ENCODE peak calls at places on chromosome 17, in eight cellular contexts. F, O, R, B, S, W, H and D are unnamed samples. For H3K27me3 and H3K4me1, the result is how much of the 10 kb centered on the place peaks cover.

GRCh38 chr17:6701719-6702118 is 11.4 kb downstream of the SLC13A5 start:
- DNase-seq in R (peak), B (peak), O (no peak), S (no peak), W (no peak), F (no peak), H (no peak), D (no peak)

GRCh38 chr17:80832266-80832676 is 159.4 kb upstream of the CHMP6 start:
- DNase-seq in B (peak), W (no peak), S (peak), O (peak), F (no peak), H (no peak), R (peak), D (peak)

GRCh38 chr17:8420041-8420934 is 15.4 kb upstream of the NDEL1 start:
- DNase-seq in O (peak), H (peak), F (peak), S (peak), R (peak), W (peak), B (peak), D (peak)

GRCh38 chr17:35460354-35460851 is 11.8 kb upstream of the SLFN13 start:
- DNase-seq in H (no peak), R (no peak), W (peak), B (no peak), S (no peak), F (peak), O (no peak), D (peak)

GRCh38 chr17:77723909-77724875 is 234.3 kb upstream of the TNRC6C start:
- DNase-seq in F (peak), H (no peak), R (no peak), W (no peak), O (no peak), S (no peak), B (no peak), D (no peak)

GRCh38 chr17:7393613-7394451 is 493 bp downstream of the PLSCR3 start:
- DNase-seq in O (no peak), R (peak), S (no peak), F (no peak), W (no peak), H (peak), B (no peak), D (no peak)

GRCh38 chr17:41394254-41395016 is 3.0 kb downstream of the KRT31 start:
- DNase-seq in B (no peak), S (peak), H (no peak), R (no peak), W (no peak), O (no peak), F (no peak), D (no peak)

GRCh38 chr17:42459256-42459982 is 741 bp downstream of the ATP6V0A1 start:
- DNase-seq in B (no peak), W (peak), F (peak), S (peak), O (peak), H (peak), R (peak), D (peak)

GRCh38 chr17:31596382-31597323 is 205.2 kb downstream of the RAB11FIP4 start:
- DNase-seq in R (peak), W (peak), O (peak), H (peak), S (peak), B (peak), F (peak), D (no peak)

GRCh38 chr17:3026856-3027751 is 36.3 kb downstream of the OR1D5 start:
- DNase-seq in H (peak), R (no peak), W (no peak), F (no peak), B (no peak), O (no peak), S (no peak), D (peak)

GRCh38 chr17:80501739-80502577 is 25.6 kb upstream of the NPTX1 start:
- DNase-seq in O (no peak), B (no peak), H (no peak), R (peak), S (peak), F (peak), W (no peak), D (no peak)

GRCh38 chr17:75625813-75626486 is 7.3 kb upstream of the SMIM5 start:
- DNase-seq in W (peak), R (no peak), S (peak), B (peak), H (no peak), O (peak), F (no peak), D (no peak)

GRCh38 chr17:13843862-13844640 is 225.3 kb upstream of the COX10 start:
- DNase-seq in B (no peak), W (no peak), O (no peak), H (no peak), S (no peak), R (no peak), F (no peak), D (no peak)

GRCh38 chr17:78019976-78020716 is 61.6 kb downstream of the TNRC6C start:
- DNase-seq in S (no peak), R (no peak), F (no peak), B (no peak), H (no peak), W (no peak), O (no peak), D (no peak)

GRCh38 chr17:9883451-9883850 is 21.6 kb downstream of the RCVRN start:
- DNase-seq in B (no peak), O (no peak), H (no peak), R (no peak), W (no peak), F (no peak), S (no peak), D (no peak)

GRCh38 chr17:4263282-4264215 is at the start of gene ANKFY1:
- DNase-seq in S (peak), H (peak), W (peak), R (peak), F (peak), B (peak), O (peak), D (peak)
- TF ChIP-seq POLR2A in S (peak), H (peak), W (peak), R (peak), F (peak), B (peak), O (peak), D (peak)

GRCh38 chr17:36842231-36842630 is 95.0 kb upstream of the LHX1 start:
- DNase-seq in W (no peak), R (no peak), F (no peak), O (no peak), S (no peak), H (no peak), B (no peak), D (no peak)
- H3K27me3 ChIP-seq in W (under half), R (under half), F (under half), O (under half), S (under half), H (half or more), B (under half), D (under half)

GRCh38 chr17:50630524-50631194 is 4.0 kb upstream of the ABCC3 start:
- DNase-seq in H (peak), W (peak), F (peak), R (no peak), O (peak), S (no peak), B (peak), D (no peak)

GRCh38 chr17:50631195-50631907 is 3.3 kb upstream of the ABCC3 start:
- DNase-seq in F (no peak), B (no peak), H (peak), R (no peak), O (no peak), S (no peak), W (no peak), D (no peak)

GRCh38 chr17:50633683-50634082 is 998 bp upstream of the ABCC3 start:
- DNase-seq in R (no peak), S (no peak), W (no peak), O (no peak), B (no peak), H (no peak), F (no peak), D (no peak)

GRCh38 chr17:50632637-50633036 is 2.0 kb upstream of the ABCC3 start:
- DNase-seq in R (no peak), O (no peak), S (no peak), H (no peak), W (no peak), B (no peak), F (no peak), D (no peak)

DNA sequence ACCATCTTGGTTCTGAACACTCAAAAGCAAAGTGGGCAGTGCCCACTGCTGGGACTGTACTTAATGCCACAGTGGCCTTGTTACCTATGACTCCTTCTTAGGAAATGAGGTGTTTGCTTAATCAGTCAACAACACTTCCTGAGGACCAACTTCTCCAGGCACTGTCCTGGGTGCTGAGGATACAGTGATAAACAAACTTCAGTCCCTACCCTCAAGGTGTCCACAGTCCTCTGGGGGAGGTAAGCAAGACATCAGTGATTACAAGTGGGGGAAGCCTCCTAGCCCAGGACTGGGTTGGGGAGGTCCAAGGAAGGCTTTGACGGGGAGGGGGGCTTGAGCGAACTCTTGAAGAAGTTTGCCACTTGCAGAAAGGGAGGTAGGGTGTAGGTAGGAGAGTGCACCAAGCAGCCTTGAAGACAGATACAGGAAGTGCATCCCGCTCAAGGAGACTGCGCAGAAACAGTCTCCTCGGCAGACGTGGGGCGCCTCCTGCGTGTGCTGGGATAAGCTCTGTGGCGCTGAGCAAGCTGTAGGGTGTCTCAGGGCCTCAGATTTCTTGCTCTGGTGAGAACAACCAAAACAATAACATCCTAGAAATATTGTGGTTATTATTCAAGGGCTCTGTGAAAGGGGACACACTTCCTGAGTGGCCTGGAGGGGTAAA is 2.6 kb upstream of the ABCC3 start:
- DNase-seq in R (no peak), W (no peak), H (peak), O (no peak), S (no peak), F (no peak), B (no peak), D (no peak)
- H3K4me1 ChIP-seq in R (under half), W (half or more), H (under half), O (under half), S (under half), F (under half), B (under half), D (under half)

GRCh38 chr17:68288804-68289203 is 2.1 kb downstream of the SLC16A6 start:
- DNase-seq in S (no peak), H (no peak), R (no peak), W (no peak), B (no peak), F (no peak), O (no peak), D (no peak)

GRCh38 chr17:68289473-68289872 is 1.5 kb downstream of the SLC16A6 start:
- DNase-seq in O (no peak), R (no peak), W (no peak), F (no peak), H (no peak), S (no peak), B (no peak), D (no peak)

GRCh38 chr17:68290268-68290954 is 516 bp downstream of the SLC16A6 start:
- DNase-seq in S (no peak), H (no peak), O (no peak), F (no peak), R (no peak), B (no peak), W (no peak), D (peak)

GRCh38 chr17:68289936-68290267 is 1.0 kb downstream of the SLC16A6 start:
- DNase-seq in H (no peak), S (no peak), R (no peak), W (no peak), F (no peak), B (no peak), O (no peak), D (no peak)

DNA sequence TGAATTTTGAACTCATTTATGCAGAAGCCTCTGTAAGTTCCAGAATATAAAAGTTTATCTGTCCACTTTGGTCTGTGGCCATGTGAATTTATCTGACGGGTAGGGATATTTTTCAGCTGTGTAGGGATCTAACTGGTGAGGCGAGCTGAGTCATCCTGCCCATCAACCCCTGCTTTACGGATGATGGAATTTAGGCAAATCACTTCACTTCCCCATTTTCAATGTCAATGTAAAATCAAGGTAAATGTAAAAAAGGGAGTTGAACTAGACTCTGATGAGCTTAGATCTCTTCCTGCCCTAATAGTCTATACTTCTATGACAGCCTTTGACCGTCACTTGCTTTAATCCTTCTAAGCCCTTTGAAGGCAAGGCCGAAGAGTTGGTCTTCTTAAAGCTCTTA is 2.6 kb downstream of the SLC16A6 start:
- DNase-seq in W (no peak), B (no peak), H (no peak), O (no peak), S (no peak), F (no peak), R (no peak), D (no peak)
- TF ChIP-seq POLR2A in W (no peak), B (no peak), H (no peak), O (no peak), S (no peak), F (no peak), R (no peak), D (no peak)

GRCh38 chr17:73393962-73394361 is 82.2 kb upstream of the CDC42EP4 start:
- DNase-seq in B (no peak), O (no peak), H (no peak), R (no peak), W (no peak), F (no peak), S (peak), D (no peak)

GRCh38 chr17:73397278-73397826 is 85.6 kb upstream of the CDC42EP4 start:
- DNase-seq in F (no peak), H (no peak), W (no peak), B (no peak), O (no peak), S (no peak), R (no peak), D (no peak)

GRCh38 chr17:73393381-73393780 is 81.6 kb upstream of the CDC42EP4 start:
- DNase-seq in B (no peak), O (no peak), W (no peak), H (no peak), F (no peak), R (no peak), S (no peak), D (no peak)

GRCh38 chr17:73396429-73397277 is 84.9 kb upstream of the CDC42EP4 start:
- DNase-seq in O (no peak), S (peak), B (no peak), R (no peak), W (no peak), H (no peak), F (no peak), D (no peak)

GRCh38 chr17:73394523-73395450 is 83.0 kb upstream of the CDC42EP4 start:
- DNase-seq in B (no peak), H (no peak), F (no peak), R (no peak), S (no peak), W (no peak), O (no peak), D (no peak)
- H3K27me3 ChIP-seq in B (under half), H (under half), F (under half), R (under half), S (under half), W (under half), O (under half), D (under half)

GRCh38 chr17:28941251-28941650 is 10.1 kb downstream of the PHF12 start:
- DNase-seq in W (no peak), S (no peak), F (no peak), B (no peak), H (no peak), O (no peak), R (no peak), D (no peak)

GRCh38 chr17:28942925-28943324 is 8.4 kb downstream of the PHF12 start:
- DNase-seq in W (no peak), F (no peak), R (no peak), H (no peak), B (no peak), O (no peak), S (no peak), D (no peak)

GRCh38 chr17:28940142-28940541 is 11.2 kb downstream of the PHF12 start:
- DNase-seq in W (no peak), R (no peak), H (no peak), O (no peak), S (no peak), B (no peak), F (no peak), D (no peak)

GRCh38 chr17:28938552-28938951 is 12.8 kb downstream of the PHF12 start:
- DNase-seq in S (no peak), R (no peak), W (no peak), F (no peak), H (peak), O (no peak), B (no peak), D (no peak)

DNA sequence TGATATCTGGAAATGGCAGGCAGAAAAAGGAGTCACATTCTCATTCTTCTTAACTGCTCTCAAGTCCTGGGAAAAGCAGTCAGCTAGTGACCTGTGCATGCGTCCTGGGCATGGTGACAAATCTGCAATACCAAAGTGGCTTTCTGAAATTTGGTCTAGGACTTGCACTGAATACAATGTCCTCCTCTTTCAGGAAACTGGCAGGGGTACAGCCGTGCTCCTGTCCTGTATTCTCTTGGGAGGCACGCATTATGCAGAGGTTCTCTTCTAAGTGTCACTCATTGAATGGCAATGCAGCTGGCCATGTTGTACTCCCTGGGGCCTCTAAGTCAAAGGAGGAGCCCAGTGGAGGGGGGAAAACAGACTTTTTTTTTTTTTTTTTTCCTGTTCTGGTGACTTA is 10.6 kb downstream of the PHF12 start:
- DNase-seq in W (no peak), B (no peak), H (peak), O (no peak), S (no peak), F (no peak), R (no peak), D (no peak)
- H3K4me1 ChIP-seq in W (half or more), B (under half), H (half or more), O (under half), S (under half), F (under half), R (half or more), D (under half)

DNA sequence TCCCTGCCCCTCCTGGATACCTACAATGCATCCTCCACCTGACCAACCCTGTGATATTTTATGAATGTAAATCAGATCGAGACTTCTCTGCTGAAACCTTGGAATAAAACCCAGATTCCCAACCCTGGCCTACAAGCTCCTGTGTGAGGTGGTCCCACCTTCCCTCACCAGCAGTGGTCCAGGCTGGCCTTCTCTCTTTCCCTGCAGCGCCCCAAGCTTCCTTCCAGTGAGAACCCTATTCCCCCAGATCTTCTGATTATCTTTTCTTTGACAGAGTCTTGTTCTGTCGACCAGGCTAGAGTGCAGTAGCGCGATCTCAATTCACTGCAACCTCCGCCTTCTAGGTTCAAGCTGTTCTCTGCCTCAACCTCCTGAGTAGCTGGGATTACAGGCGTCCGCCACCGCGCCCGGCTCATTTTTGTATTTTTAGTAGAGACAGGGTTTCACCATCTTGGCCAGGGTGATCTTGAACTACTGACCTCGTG is 2.5 kb upstream of the HELZ start:
- DNase-seq in B (no peak), W (no peak), H (no peak), R (no peak), F (no peak), S (no peak), O (no peak), D (no peak)
- TF ChIP-seq POLR2A in B (no peak), W (no peak), H (no peak), R (no peak), F (no peak), S (no peak), O (no peak), D (no peak)

GRCh38 chr17:48612854-48613691 is 2.0 kb downstream of the HOXB8 start:
- DNase-seq in S (peak), O (no peak), R (no peak), B (peak), F (no peak), H (no peak), W (no peak), D (no peak)
- H3K27me3 ChIP-seq in S (under half), O (under half), R (half or more), B (under half), F (under half), H (half or more), W (under half), D (under half)